ENCODE peak calls at places on chromosomes 11 and 22, in eight cellular contexts. Q is neural progenitor cell, F is astrocyte, O is H1, G is PC-9, U is IMR-90, S is HepG2, V is H9. C is an unnamed sample. For H3K27me3, the result is how much of the 10 kb centered on the place peaks cover.

GRCh38 chr11:114953039-114953438 is 274.7 kb downstream of the NXPE2 start:
- DNase-seq in U (no peak), F (no peak), S (no peak), V (no peak), O (no peak), Q (peak), G (no peak), C (no peak)

GRCh38 chr11:2670541-2671100 is 29.2 kb downstream of the KCNQ1OT1 start:
- DNase-seq in S (no peak), F (no peak), U (no peak), Q (no peak), V (peak), O (peak), G (no peak), C (no peak)

GRCh38 chr11:45209904-45210699 is 63.7 kb downstream of the PRDM11 start:
- DNase-seq in G (no peak), V (peak), S (no peak), U (peak), F (no peak), O (peak), Q (peak), C (no peak)

GRCh38 chr11:93740031-93740801 is 1.1 kb downstream of the TAF1D start:
- DNase-seq in S (peak), Q (peak), O (no peak), G (peak), U (peak), F (peak), V (no peak), C (peak)

GRCh38 chr11:87097582-87097981 is 59.8 kb downstream of the TMEM135 start:
- DNase-seq in F (peak), G (no peak), O (peak), V (peak), Q (peak), S (peak), U (peak), C (peak)

GRCh38 chr11:22787565-22788162 is 41.9 kb downstream of the SVIP start:
- DNase-seq in F (peak), V (no peak), U (peak), O (no peak), Q (peak), S (peak), G (no peak), C (peak)

GRCh38 chr11:106998126-106998525 is 20.1 kb downstream of the GUCY1A2 start:
- DNase-seq in Q (no peak), O (no peak), V (no peak), U (peak), S (no peak), G (no peak), F (peak), C (no peak)

GRCh38 chr11:9384535-9385287 is at the start of gene IPO7:
- DNase-seq in O (peak), Q (peak), G (peak), U (peak), F (peak), V (peak), S (peak), C (peak)

GRCh38 chr11:67354314-67355022 is 1.1 kb upstream of the POLD4 start:
- DNase-seq in S (peak), Q (peak), O (no peak), U (peak), F (peak), G (peak), V (peak), C (peak)

GRCh38 chr11:63804259-63804658 is 9.0 kb upstream of the SPINDOC start:
- DNase-seq in V (no peak), U (no peak), O (no peak), G (peak), Q (no peak), S (no peak), F (no peak), C (peak)

GRCh38 chr11:117808768-117809167 is 11.8 kb upstream of the DSCAML1 start:
- DNase-seq in Q (no peak), U (no peak), F (no peak), S (no peak), O (no peak), V (no peak), G (no peak), C (no peak)

GRCh38 chr11:67996622-67997459 is 7.1 kb downstream of the UNC93B1 start:
- DNase-seq in U (no peak), V (peak), Q (peak), S (no peak), O (peak), G (peak), F (no peak), C (peak)

GRCh38 chr11:88310246-88310645 is 27.3 kb downstream of the CTSC start:
- DNase-seq in U (peak), V (no peak), G (peak), F (peak), S (no peak), O (no peak), Q (no peak), C (peak)

GRCh38 chr11:63663809-63664208 is 7.4 kb downstream of the ATL3 start:
- DNase-seq in Q (no peak), V (no peak), U (peak), F (peak), O (no peak), G (peak), S (no peak), C (peak)

GRCh38 chr11:57491371-57492061 is 24.0 kb downstream of the SLC43A1 start:
- DNase-seq in U (no peak), V (peak), F (no peak), G (no peak), Q (peak), O (peak), S (peak), C (no peak)

GRCh38 chr11:35030716-35031213 is 108.2 kb upstream of the CD44 start:
- DNase-seq in V (no peak), S (no peak), F (peak), G (peak), O (no peak), Q (no peak), U (peak), C (peak)

GRCh38 chr11:78921517-78921916 is 346.9 kb upstream of the NARS2 start:
- DNase-seq in V (no peak), U (no peak), Q (no peak), S (no peak), G (no peak), O (no peak), F (no peak), C (no peak)

GRCh38 chr11:61542661-61543060 is 34.1 kb downstream of the LRRC10B start:
- DNase-seq in V (no peak), S (no peak), O (no peak), Q (no peak), U (no peak), F (no peak), G (no peak), C (no peak)

GRCh38 chr11:57294225-57295131 is 30.3 kb downstream of the TNKS1BP1 start:
- DNase-seq in U (peak), V (no peak), S (no peak), F (peak), Q (peak), G (peak), O (no peak), C (peak)

GRCh38 chr11:20388096-20389055 is 860 bp downstream of the PRMT3 start:
- DNase-seq in S (peak), V (no peak), U (no peak), O (no peak), F (peak), G (peak), Q (no peak), C (peak)

GRCh38 chr11:11010624-11011127 is 152.8 kb upstream of the ZBED5 start:
- DNase-seq in O (no peak), U (peak), Q (peak), S (peak), G (no peak), V (peak), F (peak), C (peak)

GRCh38 chr11:61554172-61554988 is 26.5 kb downstream of the SYT7 start:
- DNase-seq in Q (no peak), F (no peak), S (no peak), U (no peak), V (no peak), O (no peak), G (no peak), C (no peak)

GRCh38 chr11:128686045-128686741 is 7.7 kb upstream of the FLI1 start:
- DNase-seq in S (no peak), Q (peak), O (peak), V (peak), F (no peak), G (no peak), U (no peak), C (no peak)

GRCh38 chr11:95230054-95231034 is 658 bp downstream of the SESN3 start:
- DNase-seq in U (no peak), O (peak), S (no peak), V (peak), Q (peak), F (no peak), G (no peak), C (no peak)

GRCh38 chr11:33769542-33769941 is 4.8 kb downstream of the FBXO3 start:
- DNase-seq in O (no peak), S (no peak), G (peak), Q (no peak), F (no peak), U (no peak), V (no peak), C (peak)

GRCh38 chr22:41437198-41437597 is 9.4 kb downstream of the TOB2 start:
- DNase-seq in Q (no peak), S (no peak), F (no peak), U (no peak), O (no peak), V (no peak), G (no peak), C (no peak)

GRCh38 chr11:2933376-2934056 is 4.3 kb upstream of the PHLDA2 start:
- DNase-seq in S (no peak), Q (no peak), V (peak), G (peak), F (peak), O (peak), U (peak), C (peak)

GRCh38 chr11:111634981-111635705 is 32.9 kb downstream of the SIK2 start:
- DNase-seq in U (peak), O (no peak), S (no peak), Q (no peak), F (peak), G (no peak), V (no peak), C (peak)

GRCh38 chr11:65551572-65552398 is 6.4 kb downstream of the LTBP3 start:
- DNase-seq in U (peak), Q (peak), G (peak), O (peak), F (no peak), S (peak), V (peak), C (peak)

GRCh38 chr11:114340311-114341131 is 44.3 kb downstream of the NNMT start:
- DNase-seq in V (peak), F (peak), S (peak), Q (peak), U (peak), G (peak), O (peak), C (peak)

GRCh38 chr22:32620992-32621391 is 146.4 kb downstream of the FBXO7 start:
- DNase-seq in U (no peak), Q (no peak), F (no peak), S (peak), G (no peak), V (no peak), O (no peak), C (no peak)

GRCh38 chr22:44584256-44584902 is 86.3 kb upstream of the RTL6 start:
- DNase-seq in F (no peak), V (peak), U (no peak), G (no peak), O (no peak), Q (no peak), S (no peak), C (no peak)
- H3K27me3 ChIP-seq in F (under half), V (under half), U (under half), G (under half), O (under half), Q (under half), S (under half), C (under half)

DNA sequence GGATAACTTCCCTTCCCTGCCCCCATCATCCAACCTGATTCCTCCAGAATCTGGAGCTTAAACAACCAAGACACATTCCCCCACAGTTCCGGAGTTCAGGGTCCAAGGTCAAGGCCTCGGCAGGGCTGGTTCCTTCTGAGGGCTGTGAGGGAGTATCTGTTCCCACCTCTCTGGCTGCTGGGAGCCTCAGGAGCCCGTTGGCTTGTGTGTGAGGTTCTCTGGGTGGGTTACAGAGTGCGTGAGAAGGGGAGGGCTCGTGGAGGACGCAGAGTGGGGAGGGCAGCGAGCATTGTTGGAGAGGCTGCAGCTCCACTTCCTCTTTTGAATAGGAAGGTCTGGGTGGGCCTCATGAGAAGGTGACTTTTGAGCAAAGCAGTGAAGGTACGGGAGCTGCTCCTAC is 8.5 kb downstream of the SERHL2 start:
- DNase-seq in O (no peak), Q (no peak), F (no peak), V (no peak), S (peak), U (no peak), G (no peak), C (no peak)
- H2AFZ ChIP-seq in O (no peak), Q (no peak), F (no peak), V (no peak), S (no peak), U (no peak), G (no peak), C (no peak)

GRCh38 chr11:124839051-124839971 is 25.9 kb upstream of the ROBO3 start:
- DNase-seq in U (no peak), F (no peak), V (peak), O (peak), S (no peak), Q (peak), G (no peak), C (no peak)
- H3K27me3 ChIP-seq in U (half or more), F (half or more), V (half or more), O (half or more), S (under half), Q (half or more), G (under half), C (half or more)

GRCh38 chr22:30393885-30394284 is 2.9 kb upstream of the SEC14L2 start:
- DNase-seq in Q (no peak), G (no peak), U (no peak), V (no peak), O (no peak), F (no peak), S (no peak), C (no peak)

GRCh38 chr22:30390974-30391691 is 3.9 kb upstream of the RNF215 start:
- DNase-seq in O (peak), U (peak), G (peak), F (peak), S (peak), Q (peak), V (peak), C (peak)

GRCh38 chr22:30396871-30397655 is at the start of gene SEC14L2:
- DNase-seq in S (no peak), V (peak), Q (peak), F (no peak), U (peak), O (peak), G (peak), C (peak)

GRCh38 chr22:30392661-30393321 is 4.0 kb upstream of the SEC14L2 start:
- DNase-seq in U (no peak), S (no peak), V (no peak), G (no peak), O (no peak), F (no peak), Q (peak), C (no peak)

GRCh38 chr22:30393322-30393680 is 3.5 kb upstream of the SEC14L2 start:
- DNase-seq in V (no peak), G (no peak), F (no peak), S (no peak), O (no peak), Q (no peak), U (no peak), C (no peak)
- H2AFZ ChIP-seq in V (no peak), G (no peak), F (no peak), S (no peak), O (no peak), Q (no peak), U (no peak), C (no peak)